ENCODE peak calls at places on chromosomes 3 and 15, in six cellular contexts. F, U, S, B, O and V are unnamed samples.

GRCh38 chr3:172098698-172099494 is 59.5 kb downstream of the FNDC3B start:
- DNase-seq in S (no peak), U (peak), F (no peak), B (no peak), O (no peak), V (no peak)

GRCh38 chr3:58082047-58082446 is 73.8 kb downstream of the FLNB start:
- DNase-seq in B (peak), F (no peak), U (no peak), O (no peak), S (no peak), V (no peak)

GRCh38 chr3:174846055-174846454 is 13.1 kb upstream of the NAALADL2 start:
- DNase-seq in U (no peak), S (no peak), F (no peak), O (no peak), B (no peak), V (no peak)

GRCh38 chr3:190883973-190884832 is 21.7 kb upstream of the GMNC start:
- DNase-seq in O (peak), S (peak), F (no peak), U (peak), B (peak), V (no peak)

GRCh38 chr3:134201201-134202130 is 49.2 kb downstream of the RYK start:
- DNase-seq in U (no peak), S (no peak), O (no peak), F (no peak), B (no peak), V (no peak)

GRCh38 chr3:122074621-122075265 is 19.6 kb downstream of the CD86 start:
- DNase-seq in O (no peak), U (no peak), B (no peak), F (peak), S (no peak), V (no peak)

GRCh38 chr3:101248786-101249185 is 71.6 kb downstream of the IMPG2 start:
- DNase-seq in S (no peak), O (no peak), F (no peak), B (no peak), U (no peak), V (no peak)

GRCh38 chr3:60669636-60670035 is 581.6 kb downstream of the FHIT start:
- DNase-seq in B (no peak), F (no peak), S (no peak), O (no peak), U (no peak), V (no peak)

GRCh38 chr15:67766963-67767362 is 58.3 kb upstream of the SKOR1 start:
- DNase-seq in F (no peak), B (no peak), O (no peak), U (no peak), S (no peak), V (no peak)

GRCh38 chr3:23612296-23612891 is 193.4 kb upstream of the UBE2E1 start:
- DNase-seq in S (peak), B (no peak), O (no peak), F (no peak), U (no peak), V (no peak)

DNA sequence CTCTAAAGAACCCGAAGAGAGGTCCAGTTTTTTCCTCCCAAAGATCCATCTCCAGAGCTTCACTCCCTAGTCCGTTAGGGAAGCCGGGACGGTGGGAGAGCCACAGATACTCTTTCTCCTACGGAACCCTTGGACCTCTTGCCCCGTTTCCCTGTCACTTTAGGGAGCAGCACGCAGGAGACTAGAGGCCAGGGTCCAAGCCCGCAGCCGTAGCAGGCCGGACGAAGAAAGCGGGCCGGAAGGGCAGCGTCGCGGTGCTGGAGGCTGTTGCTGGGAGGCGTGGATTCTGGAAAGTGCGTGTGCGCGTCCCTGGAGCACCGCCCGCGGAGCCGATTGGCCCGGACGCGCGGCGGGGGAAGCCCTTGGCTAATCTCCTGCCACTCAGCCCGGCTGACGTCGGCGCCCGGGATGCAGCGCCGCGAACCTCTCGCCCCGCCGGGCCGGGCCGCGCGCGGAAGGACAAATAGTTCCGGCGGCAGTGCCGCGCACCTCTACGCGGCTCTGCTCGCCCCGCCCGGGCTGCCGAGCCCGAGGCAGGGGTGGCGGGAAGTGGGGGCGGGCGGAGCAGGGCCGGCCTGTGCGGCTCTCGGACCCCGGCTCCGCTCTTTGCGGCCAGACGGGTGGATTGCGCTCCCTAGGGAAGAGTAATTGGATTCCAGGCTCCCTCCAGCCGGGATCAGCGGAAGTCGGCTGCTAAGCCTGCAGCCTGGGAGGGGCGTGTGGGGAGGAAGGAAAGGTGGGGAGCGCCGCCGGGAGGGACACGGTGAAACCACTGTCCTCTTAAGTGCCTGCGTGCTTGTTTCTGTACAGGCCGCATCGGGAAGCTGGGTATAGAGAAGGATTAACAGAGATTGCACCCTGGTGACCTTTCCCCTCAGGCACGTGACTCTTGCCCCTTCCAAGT is 31.3 kb upstream of the TCF12 start:
- DNase-seq in O (peak), U (peak), F (peak), S (peak), B (peak), V (peak)
- TF ChIP-seq POLR2A in O (peak), U (peak), F (peak), S (peak), B (peak), V (peak)

GRCh38 chr15:89997079-89997478 is 4.0 kb upstream of the ZNF710 start:
- DNase-seq in S (no peak), F (no peak), B (no peak), U (no peak), O (no peak), V (no peak)

GRCh38 chr15:90000175-90000923 is 775 bp upstream of the ZNF710 start:
- DNase-seq in F (no peak), O (peak), B (no peak), S (peak), U (no peak), V (peak)

GRCh38 chr15:89999676-90000174 is 1.4 kb upstream of the ZNF710 start:
- DNase-seq in U (no peak), F (no peak), O (no peak), S (no peak), B (peak), V (no peak)

GRCh38 chr15:89998141-89998661 is 2.9 kb upstream of the ZNF710 start:
- DNase-seq in B (peak), U (peak), F (no peak), O (no peak), S (no peak), V (no peak)

GRCh38 chr15:89998923-89999675 is 2.0 kb upstream of the ZNF710 start:
- DNase-seq in U (no peak), F (no peak), S (no peak), O (no peak), B (no peak), V (no peak)
- TF ChIP-seq POLR2AphosphoS5 in U (no peak), F (no peak), S (no peak), O (no peak), B (no peak), V (no peak)

GRCh38 chr15:101452572-101452971 is 36.9 kb downstream of the PCSK6 start:
- DNase-seq in B (no peak), F (no peak), O (no peak), S (no peak), U (peak), V (no peak)
- TF ChIP-seq TAF1 in B (no peak), F (no peak), O (no peak), S (no peak), U (no peak), V (no peak)

DNA sequence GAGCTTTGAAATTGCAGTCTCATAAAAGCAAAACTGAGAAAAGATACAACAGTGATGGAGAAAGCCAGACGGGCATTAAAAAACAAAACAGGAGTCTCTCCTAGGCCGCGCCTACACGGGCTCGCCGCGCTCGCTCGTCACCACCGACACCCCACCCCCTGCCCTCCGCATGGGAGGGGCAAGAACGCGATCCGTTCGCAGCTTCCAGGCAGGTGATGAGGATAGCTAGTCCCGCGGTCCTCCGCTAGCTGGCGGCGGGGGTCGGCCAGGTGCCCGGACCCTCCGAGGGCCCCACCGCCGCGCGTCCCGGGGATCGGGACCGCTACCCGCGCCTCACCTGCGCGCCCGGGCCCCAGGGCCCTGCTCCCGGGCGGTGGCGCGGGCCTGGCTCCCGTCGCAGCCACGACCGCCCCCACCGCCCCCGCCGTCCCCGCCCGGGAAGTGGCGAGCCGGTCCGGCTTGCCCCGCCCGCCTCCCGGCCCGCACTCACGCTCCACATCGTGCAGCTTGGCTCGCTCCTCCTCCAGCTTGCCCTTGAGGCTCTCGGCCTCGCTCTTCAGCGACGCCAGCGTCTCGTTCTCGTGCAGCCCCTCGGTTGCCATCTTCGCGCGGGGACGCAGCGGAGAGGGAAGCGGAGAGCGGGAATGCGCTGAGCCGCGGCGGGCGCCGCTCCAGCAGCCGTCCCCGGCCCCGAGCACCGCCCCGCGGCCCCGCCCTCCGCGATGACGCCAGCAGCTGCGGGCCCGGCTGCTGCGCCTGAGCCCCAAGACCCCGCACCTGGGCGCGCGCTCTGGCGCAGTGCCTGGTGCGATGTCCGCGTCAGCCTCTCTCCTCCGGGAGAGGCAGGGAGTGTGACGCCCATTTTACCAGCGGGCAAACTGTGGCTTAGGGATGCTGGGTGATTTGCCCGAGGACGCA is 11.7 kb downstream of the GNB5 start:
- DNase-seq in F (peak), O (peak), U (peak), S (peak), B (peak), V (peak)
- TF ChIP-seq POLR2A in F (peak), O (peak), U (peak), S (peak), B (no peak), V (peak)

GRCh38 chr15:62895139-62895866 is 147.2 kb upstream of the TPM1 start:
- DNase-seq in U (peak), F (no peak), B (no peak), S (no peak), O (no peak), V (no peak)

GRCh38 chr15:62896380-62896866 is 146.1 kb upstream of the TPM1 start:
- DNase-seq in B (no peak), O (no peak), S (no peak), U (peak), F (no peak), V (no peak)

GRCh38 chr15:62895905-62896316 is 146.6 kb upstream of the TPM1 start:
- DNase-seq in S (no peak), B (no peak), U (peak), O (no peak), F (no peak), V (no peak)

GRCh38 chr15:62897634-62898033 is 144.9 kb upstream of the TPM1 start:
- DNase-seq in F (no peak), B (no peak), S (no peak), O (no peak), U (no peak), V (no peak)

GRCh38 chr15:62896969-62897486 is 145.5 kb upstream of the TPM1 start:
- DNase-seq in U (peak), B (peak), O (no peak), S (no peak), F (no peak), V (no peak)
- TF ChIP-seq POLR2AphosphoS5 in U (no peak), B (no peak), O (no peak), S (no peak), F (no peak), V (no peak)

GRCh38 chr3:187015903-187016638 is 85.7 kb downstream of the ST6GAL1 start:
- DNase-seq in O (no peak), F (peak), U (no peak), S (peak), B (no peak), V (no peak)

GRCh38 chr3:187013080-187013838 is 82.9 kb downstream of the ST6GAL1 start:
- DNase-seq in B (no peak), F (no peak), S (peak), U (no peak), O (no peak), V (no peak)

GRCh38 chr3:187012609-187013051 is 82.3 kb downstream of the ST6GAL1 start:
- DNase-seq in F (no peak), O (no peak), B (no peak), U (no peak), S (peak), V (no peak)

GRCh38 chr3:187014417-187014864 is 84.1 kb downstream of the ST6GAL1 start:
- DNase-seq in S (peak), B (no peak), F (no peak), O (no peak), U (no peak), V (no peak)

GRCh38 chr3:187011915-187012314 is 81.6 kb downstream of the ST6GAL1 start:
- DNase-seq in B (no peak), O (no peak), F (no peak), S (peak), U (no peak), V (no peak)
- TF ChIP-seq TAF1 in B (no peak), O (no peak), F (peak), S (no peak), U (no peak), V (no peak)

DNA sequence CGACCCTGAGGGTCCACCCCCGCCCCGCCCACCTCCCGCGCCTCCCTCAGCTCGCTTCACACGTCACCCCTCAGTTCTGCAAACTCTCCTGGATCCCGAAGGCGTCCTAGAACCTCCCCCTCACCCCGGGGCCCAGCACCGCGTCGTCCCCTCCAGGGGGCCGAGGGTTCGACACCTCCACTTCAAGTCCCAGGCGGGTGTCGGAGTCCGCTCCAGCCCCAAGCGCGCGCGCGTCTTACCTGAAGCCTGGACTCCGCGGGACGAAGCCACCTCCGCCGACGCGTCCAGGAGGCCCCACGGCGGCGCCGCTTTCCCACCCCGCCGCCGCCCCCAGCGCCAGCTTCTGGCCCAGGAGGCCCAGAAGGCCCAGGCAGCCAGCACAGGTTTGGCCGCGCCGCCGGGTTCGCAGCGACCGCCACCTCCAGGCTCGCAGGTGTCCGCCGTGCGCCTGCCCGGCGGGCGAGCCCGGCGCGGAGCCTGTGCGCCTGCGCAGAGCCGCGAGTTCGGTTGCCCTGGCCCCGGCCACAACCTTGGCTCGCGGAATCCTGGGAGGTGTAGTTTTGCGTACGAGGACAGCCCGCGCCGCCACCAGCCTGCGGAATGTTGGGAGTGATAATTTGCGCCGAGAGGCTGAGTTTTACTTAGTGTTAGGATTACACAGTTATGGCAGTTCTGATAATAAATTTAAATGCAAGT is at the start of gene POMGNT2:
- DNase-seq in S (peak), B (peak), O (peak), U (peak), F (peak), V (peak)
- TF ChIP-seq POLR2A in S (no peak), B (no peak), O (no peak), U (peak), F (no peak), V (no peak)

GRCh38 chr15:55289011-55289572 is 521 bp downstream of the RAB27A start:
- DNase-seq in O (no peak), U (peak), B (no peak), S (peak), F (no peak), V (no peak)

GRCh38 chr15:55284461-55284860 is 5.2 kb downstream of the RAB27A start:
- DNase-seq in U (no peak), S (no peak), O (no peak), B (no peak), F (no peak), V (no peak)

GRCh38 chr15:55290361-55291057 is 896 bp upstream of the RAB27A start:
- DNase-seq in F (no peak), U (peak), B (peak), O (peak), S (peak), V (peak)

GRCh38 chr15:55288006-55288717 is 1.5 kb downstream of the RAB27A start:
- DNase-seq in O (no peak), S (no peak), F (no peak), B (no peak), U (no peak), V (no peak)

DNA sequence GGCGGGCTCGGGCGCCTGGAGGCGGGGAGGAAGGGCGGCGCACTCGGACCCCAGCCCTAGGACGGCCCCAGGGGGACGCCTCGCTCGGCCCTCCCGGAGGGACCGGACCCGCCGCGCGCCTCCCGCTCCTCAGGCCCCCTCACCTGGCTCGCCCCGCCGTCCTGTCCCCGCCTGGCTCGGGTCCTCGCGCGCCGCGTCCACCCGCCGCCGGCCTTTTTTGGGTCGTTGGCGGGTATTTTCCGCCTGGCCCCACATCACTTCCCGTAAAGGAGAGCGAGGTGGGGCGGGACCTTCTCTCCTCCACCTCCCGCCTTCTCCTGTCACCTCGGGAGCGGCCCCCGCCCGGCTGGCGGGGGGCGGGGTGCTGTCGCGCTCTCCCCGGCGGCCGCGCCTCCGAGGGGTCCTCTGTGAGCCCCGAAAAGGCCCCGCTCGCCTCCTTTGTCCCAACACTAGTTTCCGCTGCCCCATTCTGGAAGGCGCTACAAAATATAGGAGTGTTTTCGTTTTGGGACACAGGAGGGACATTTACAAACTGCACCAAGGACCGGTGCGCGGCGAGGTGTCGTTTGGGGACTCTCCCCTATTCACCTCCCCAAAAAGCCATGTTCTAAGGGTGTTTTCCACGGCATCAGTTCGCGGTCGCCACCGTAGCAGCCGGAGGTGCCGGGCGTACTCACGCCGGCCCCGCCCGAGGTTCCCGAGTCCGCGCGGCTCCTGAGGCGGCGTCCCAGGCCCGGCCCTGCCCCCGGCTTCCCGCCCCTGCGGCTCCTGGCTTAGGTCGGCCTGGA is at the start of gene RAB27A:
- DNase-seq in B (peak), S (peak), O (peak), U (peak), F (no peak), V (peak)
- TF ChIP-seq POLR2AphosphoS5 in B (peak), S (no peak), O (no peak), U (no peak), F (peak), V (no peak)